ENCODE peak calls at places on chromosomes 2 and 18, in nine cellular contexts. C is iris pigment epithelial cell, O is IMR-90, I is non-pigmented ciliary epithelial cell, J is globus pallidus, B is amniotic epithelial cell, M is osteocyte, E is AG09319, N is foreskin fibroblast. L is an unnamed sample.

GRCh38 chr2:74535440-74535965 is 5.8 kb downstream of the HTRA2 start:
- DNase-seq in B (no peak), J (no peak), I (no peak), E (no peak), M (no peak), N (no peak), O (no peak), C (no peak), L (no peak)

GRCh38 chr2:200454839-200455801 is 54.7 kb downstream of the KCTD18 start:
- DNase-seq in J (no peak), C (peak), O (peak), B (peak), I (no peak), E (no peak), M (no peak), N (peak), L (no peak)

GRCh38 chr2:236177604-236177966 is 9.4 kb upstream of the GBX2 start:
- DNase-seq in C (peak), M (no peak), B (no peak), I (no peak), E (no peak), O (peak), J (no peak), N (peak), L (no peak)

GRCh38 chr2:127100261-127101047 is 6.5 kb downstream of the BIN1 start:
- DNase-seq in C (peak), I (no peak), B (peak), J (no peak), M (no peak), N (no peak), E (no peak), O (peak), L (no peak)

GRCh38 chr2:1704606-1705556 is 39.4 kb downstream of the PXDN start:
- DNase-seq in N (no peak), O (no peak), E (no peak), I (no peak), C (no peak), J (no peak), M (peak), B (peak), L (no peak)

GRCh38 chr2:235439959-235440662 is 53.7 kb upstream of the AGAP1 start:
- DNase-seq in M (peak), J (no peak), B (no peak), E (no peak), O (no peak), N (no peak), I (no peak), C (no peak), L (no peak)

GRCh38 chr2:96112501-96113366 is 3.6 kb downstream of the ADRA2B start:
- DNase-seq in C (no peak), M (no peak), E (no peak), B (no peak), I (no peak), J (no peak), N (no peak), O (no peak), L (no peak)

GRCh38 chr2:18991177-18992168 is 366.9 kb downstream of the OSR1 start:
- DNase-seq in E (peak), N (peak), O (peak), B (peak), C (peak), I (peak), M (peak), J (peak), L (no peak)

GRCh38 chr2:148615446-148615845 is 29.1 kb upstream of the EPC2 start:
- DNase-seq in I (no peak), E (no peak), B (no peak), N (peak), O (no peak), M (no peak), C (no peak), J (peak), L (no peak)

GRCh38 chr2:47083485-47083884 is 71.6 kb downstream of the STPG4 start:
- DNase-seq in N (no peak), E (no peak), B (no peak), O (no peak), M (no peak), J (no peak), I (no peak), C (no peak), L (no peak)

GRCh38 chr2:7915302-7916200 is 766.3 kb upstream of the ID2 start:
- DNase-seq in J (no peak), B (no peak), I (no peak), O (peak), N (peak), M (no peak), E (peak), C (no peak), L (peak)

GRCh38 chr2:176178271-176178806 is 10.1 kb upstream of the HOXD1 start:
- DNase-seq in O (no peak), B (peak), M (no peak), E (no peak), I (no peak), C (no peak), N (no peak), J (no peak), L (no peak)

GRCh38 chr18:49178736-49179135 is 228.0 kb upstream of the SMAD7 start:
- DNase-seq in O (peak), N (peak), M (no peak), C (peak), E (no peak), J (peak), B (no peak), I (no peak), L (no peak)

GRCh38 chr18:26488417-26489009 is 59.8 kb downstream of the KCTD1 start:
- DNase-seq in C (no peak), E (no peak), B (no peak), N (peak), J (no peak), O (no peak), I (no peak), M (no peak), L (no peak)

GRCh38 chr2:11097038-11097720 is 58.1 kb upstream of the SLC66A3 start:
- DNase-seq in I (peak), E (no peak), M (peak), J (no peak), O (peak), N (peak), C (peak), B (peak), L (peak)

GRCh38 chr18:7901657-7902056 is 334.5 kb downstream of the PTPRM start:
- DNase-seq in O (peak), E (no peak), N (peak), J (no peak), C (peak), B (peak), M (no peak), I (no peak), L (no peak)

GRCh38 chr2:35526741-35527140 is 828.8 kb upstream of the CRIM1 start:
- DNase-seq in O (no peak), N (no peak), B (no peak), I (no peak), E (no peak), M (no peak), C (peak), J (no peak), L (no peak)

GRCh38 chr18:79868811-79869541 is 71.2 kb downstream of the KCNG2 start:
- DNase-seq in M (peak), B (no peak), O (no peak), J (no peak), C (no peak), E (no peak), I (no peak), N (no peak), L (no peak)

GRCh38 chr18:10402876-10403559 is 51.4 kb upstream of the APCDD1 start:
- DNase-seq in N (no peak), B (no peak), O (no peak), C (no peak), E (no peak), M (no peak), I (no peak), J (no peak), L (no peak)

GRCh38 chr2:170596576-170596975 is 118.6 kb upstream of the SP5 start:
- DNase-seq in M (no peak), C (no peak), J (no peak), E (no peak), N (no peak), O (no peak), I (no peak), B (no peak), L (no peak)

GRCh38 chr2:75545917-75546316 is 14.8 kb downstream of the EVA1A start:
- DNase-seq in O (no peak), B (no peak), J (no peak), M (no peak), C (no peak), I (no peak), E (no peak), N (no peak), L (peak)

GRCh38 chr18:23779696-23780303 is 90.5 kb downstream of the LAMA3 start:
- DNase-seq in I (no peak), B (peak), O (peak), M (peak), C (peak), E (no peak), N (peak), J (no peak), L (no peak)

GRCh38 chr2:217731805-217732204 is 271.0 kb downstream of the TNS1 start:
- DNase-seq in J (no peak), I (no peak), B (no peak), O (peak), M (no peak), N (no peak), E (no peak), C (no peak), L (no peak)

GRCh38 chr2:170711774-170712652 is 3.1 kb upstream of the SP5 start:
- DNase-seq in M (no peak), I (no peak), E (no peak), N (no peak), J (no peak), O (no peak), B (no peak), C (no peak), L (peak)

GRCh38 chr2:15184491-15184890 is 376.6 kb downstream of the NBAS start:
- DNase-seq in N (no peak), I (no peak), B (no peak), C (no peak), J (no peak), E (no peak), M (no peak), O (no peak), L (no peak)

GRCh38 chr18:2826581-2826980 is 20.2 kb upstream of the EMILIN2 start:
- DNase-seq in I (no peak), C (peak), E (no peak), B (peak), O (no peak), J (no peak), N (peak), M (peak), L (peak)

GRCh38 chr2:204722207-204722606 is 176.9 kb downstream of the PARD3B start:
- DNase-seq in B (no peak), J (no peak), M (no peak), C (no peak), E (no peak), O (no peak), N (peak), I (no peak), L (no peak)

GRCh38 chr2:85396531-85397470 is 13.4 kb downstream of the CAPG start:
- DNase-seq in O (no peak), N (peak), M (no peak), E (no peak), I (no peak), C (no peak), B (no peak), J (no peak), L (no peak)

GRCh38 chr18:2981212-2981728 is 31.7 kb downstream of the LPIN2 start:
- DNase-seq in N (peak), J (no peak), E (no peak), O (peak), M (no peak), B (peak), C (peak), I (peak), L (no peak)

GRCh38 chr2:98936133-98936916 is at the start of gene CRACDL:
- DNase-seq in E (no peak), N (peak), M (no peak), C (peak), B (peak), I (no peak), O (no peak), J (no peak), L (peak)

GRCh38 chr2:233085037-233085838 is 25.1 kb downstream of the INPP5D start:
- DNase-seq in I (no peak), O (no peak), J (no peak), N (no peak), M (no peak), C (no peak), E (no peak), B (no peak), L (no peak)

GRCh38 chr2:231489990-231490389 is 25.7 kb upstream of the NCL start:
- DNase-seq in E (no peak), I (no peak), C (no peak), J (no peak), O (no peak), N (no peak), B (no peak), M (no peak), L (no peak)